ENCODE peak calls at places on chromosomes 1 and 21, in seven cellular contexts. W is A549, N is HCT116, I is GM12878, A is GM23338, X is SK-N-SH, E is K562. Z is an unnamed sample.

GRCh38 chr1:6727535-6727934 is 25.9 kb upstream of the DNAJC11 start:
- DNase-seq in W (peak), N (peak), I (peak), A (peak), X (peak), E (peak), Z (peak)

GRCh38 chr1:159510223-159510530 is 25.6 kb downstream of the OR10J5 start:
- DNase-seq in W (no peak), N (no peak), I (no peak), A (no peak), X (no peak), E (no peak), Z (no peak)

GRCh38 chr1:13487143-13487868 is 26.5 kb downstream of the LRRC38 start:
- DNase-seq in W (no peak), N (no peak), I (no peak), A (no peak), X (no peak), E (peak), Z (no peak)

GRCh38 chr1:53616511-53616910 is 122.5 kb downstream of the GLIS1 start:
- DNase-seq in W (no peak), N (no peak), I (no peak), A (no peak), X (no peak), E (no peak), Z (no peak)

GRCh38 chr1:33055210-33055991 is 18.7 kb upstream of the AK2 start:
- DNase-seq in W (peak), N (peak), I (peak), A (peak), X (peak), E (peak), Z (peak)

GRCh38 chr1:220012259-220012658 is 34.0 kb downstream of the EPRS1 start:
- DNase-seq in W (no peak), N (no peak), I (no peak), A (no peak), X (no peak), E (no peak), Z (no peak)

GRCh38 chr1:54218883-54219687 is 19.1 kb downstream of the MRPL37 start:
- DNase-seq in W (no peak), N (no peak), I (no peak), A (no peak), X (no peak), E (no peak), Z (no peak)

GRCh38 chr1:221228594-221228993 is 349.4 kb downstream of the HLX start:
- DNase-seq in W (no peak), N (no peak), I (no peak), A (peak), X (no peak), E (no peak), Z (no peak)

GRCh38 chr1:54798769-54799641 is 2.1 kb downstream of the TTC22 start:
- DNase-seq in W (no peak), N (no peak), I (peak), A (no peak), X (no peak), E (no peak), Z (no peak)

GRCh38 chr1:183652107-183652506 is 1.0 kb downstream of the APOBEC4 start:
- DNase-seq in W (no peak), N (no peak), I (no peak), A (no peak), X (no peak), E (no peak), Z (no peak)

GRCh38 chr1:5953386-5953785 is 38.8 kb downstream of the NPHP4 start:
- DNase-seq in W (no peak), N (no peak), I (no peak), A (no peak), X (no peak), E (no peak), Z (no peak)

GRCh38 chr1:167819849-167820683 is 93.9 kb downstream of the ADCY10 start:
- DNase-seq in W (peak), N (peak), I (no peak), A (peak), X (peak), E (peak), Z (no peak)

GRCh38 chr1:183416850-183417690 is 1.1 kb downstream of the NMNAT2 start:
- DNase-seq in W (peak), N (no peak), I (no peak), A (peak), X (peak), E (peak), Z (no peak)

GRCh38 chr1:9004731-9005708 is 21.2 kb downstream of the SLC2A7 start:
- DNase-seq in W (peak), N (peak), I (no peak), A (peak), X (peak), E (peak), Z (no peak)

GRCh38 chr1:226355679-226356583 is 47.0 kb upstream of the LIN9 start:
- DNase-seq in W (no peak), N (no peak), I (no peak), A (no peak), X (peak), E (no peak), Z (no peak)

GRCh38 chr1:92485374-92486250 is 1.1 kb downstream of the GFI1 start:
- DNase-seq in W (no peak), N (peak), I (no peak), A (peak), X (peak), E (peak), Z (no peak)

GRCh38 chr1:86517336-86517735 is 29.5 kb upstream of the CLCA4 start:
- DNase-seq in W (no peak), N (peak), I (no peak), A (peak), X (no peak), E (no peak), Z (no peak)

GRCh38 chr1:192609110-192610079 is 26.6 kb upstream of the RGS13 start:
- DNase-seq in W (no peak), N (no peak), I (peak), A (no peak), X (no peak), E (no peak), Z (no peak)

DNA sequence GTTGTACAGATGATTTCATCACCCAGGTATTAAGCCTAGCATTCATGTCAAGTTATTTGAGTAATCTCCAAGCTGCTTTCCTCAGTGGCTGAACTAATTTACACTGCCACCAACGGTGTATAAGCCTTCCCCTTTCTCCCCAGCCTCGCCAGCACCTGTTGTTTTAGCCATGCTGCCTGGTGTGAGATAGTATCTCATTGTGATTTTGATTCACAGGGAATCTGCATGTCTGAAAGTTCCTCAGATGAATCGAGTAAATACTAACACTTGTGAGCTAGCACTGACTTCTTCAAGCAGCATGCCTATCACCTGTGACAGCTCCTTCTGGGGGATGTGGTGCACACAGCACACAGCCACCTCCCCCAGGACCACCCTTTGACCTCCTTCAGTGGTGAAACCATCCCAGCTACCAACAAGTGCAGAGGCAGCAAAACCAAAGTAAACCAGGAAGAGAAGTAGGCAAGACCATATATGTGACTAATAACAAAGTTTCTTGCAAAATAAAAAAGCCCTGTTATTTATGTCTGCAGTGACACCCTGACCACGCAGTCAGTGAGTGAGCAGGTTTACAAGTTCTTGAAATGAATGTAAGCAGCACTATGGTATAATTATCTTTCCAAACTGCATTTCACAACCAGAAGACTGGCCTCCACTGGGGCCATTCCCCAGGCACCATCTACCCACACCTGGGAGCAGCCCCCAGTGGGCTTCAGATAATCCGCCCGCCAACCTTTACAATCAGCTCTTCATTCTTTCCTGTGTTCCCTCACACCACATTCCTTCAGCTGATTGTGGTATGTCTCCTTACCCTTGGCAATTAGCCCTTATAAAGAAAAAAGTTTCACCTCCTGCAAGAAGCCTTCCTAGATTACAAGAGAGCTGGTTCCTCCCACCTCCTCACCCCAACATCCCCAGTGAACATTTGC is 173.8 kb downstream of the ETS2 start:
- DNase-seq in W (no peak), N (no peak), I (no peak), A (peak), X (no peak), E (no peak), Z (no peak)
- TF ChIP-seq REST in W (no peak), N (no peak), I (no peak), A (no peak), X (no peak), E (no peak), Z (no peak)

GRCh38 chr1:22830131-22830566 is 119.5 kb downstream of the EPHB2 start:
- DNase-seq in W (no peak), N (no peak), I (no peak), A (no peak), X (no peak), E (no peak), Z (no peak)

GRCh38 chr1:22827666-22828065 is 117.0 kb downstream of the EPHB2 start:
- DNase-seq in W (no peak), N (no peak), I (no peak), A (no peak), X (no peak), E (no peak), Z (no peak)

GRCh38 chr1:22828151-22828817 is 117.6 kb downstream of the EPHB2 start:
- DNase-seq in W (no peak), N (no peak), I (no peak), A (no peak), X (no peak), E (no peak), Z (no peak)

GRCh38 chr1:22830747-22831340 is 120.2 kb downstream of the EPHB2 start:
- DNase-seq in W (no peak), N (no peak), I (no peak), A (no peak), X (no peak), E (no peak), Z (no peak)

DNA sequence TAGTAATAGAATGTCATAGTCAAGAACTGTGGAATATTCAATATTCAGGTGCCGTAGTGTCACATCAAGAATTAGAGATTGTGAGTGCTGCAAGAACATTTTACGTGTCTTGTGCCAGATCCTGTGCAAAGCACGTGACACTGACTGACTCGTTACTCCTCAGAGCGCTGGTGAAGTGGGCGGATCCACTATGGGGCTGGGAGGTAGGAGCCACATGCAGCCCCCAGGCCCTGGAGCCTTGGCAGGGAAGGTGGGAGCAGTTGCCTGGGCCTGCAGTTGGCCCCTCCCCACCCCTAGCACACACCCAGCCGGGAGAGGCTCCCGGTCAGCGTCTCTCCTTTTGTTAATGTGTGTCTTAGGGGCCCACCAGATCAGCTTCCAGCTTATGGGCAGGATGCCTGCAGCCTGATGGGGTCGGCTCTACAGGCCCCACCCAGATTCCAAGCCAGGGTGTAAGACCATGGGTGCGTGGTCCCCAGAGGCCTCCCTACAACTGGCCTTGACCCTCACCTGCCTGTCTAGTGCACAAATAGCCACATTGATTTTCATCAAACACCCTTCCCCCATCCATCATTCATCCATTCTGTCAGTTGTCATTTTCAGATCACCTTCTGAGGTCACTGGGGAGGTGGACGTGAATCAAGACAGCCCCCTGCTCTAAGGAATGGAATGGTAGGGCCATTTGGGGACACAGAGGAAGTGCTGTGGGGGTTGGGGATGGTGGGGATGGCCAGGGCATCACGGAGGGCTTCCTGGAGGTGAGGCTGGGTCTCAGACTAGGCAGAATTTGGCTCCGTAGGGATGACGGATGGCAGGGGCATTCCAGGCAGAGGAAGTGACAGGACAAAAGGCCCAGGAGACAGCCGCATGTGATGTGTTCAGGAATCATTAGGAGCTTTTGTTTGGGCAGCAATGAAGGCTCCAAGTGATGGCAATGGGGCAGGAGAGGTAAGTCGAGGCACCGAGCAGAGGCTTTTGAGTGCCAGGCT is 118.7 kb downstream of the EPHB2 start:
- DNase-seq in W (no peak), N (no peak), I (no peak), A (no peak), X (no peak), E (no peak), Z (no peak)
- TF ChIP-seq REST in W (no peak), N (no peak), I (no peak), A (no peak), X (no peak), E (no peak), Z (no peak)

GRCh38 chr1:45557422-45557944 is 6.9 kb downstream of the AKR1A1 start:
- DNase-seq in W (no peak), N (no peak), I (no peak), A (no peak), X (no peak), E (no peak), Z (no peak)
- TF ChIP-seq REST in W (no peak), N (no peak), I (no peak), A (no peak), X (no peak), E (no peak), Z (no peak)

GRCh38 chr21:21109736-21110135 is 111.5 kb downstream of the NCAM2 start:
- DNase-seq in W (no peak), N (no peak), I (no peak), A (no peak), X (no peak), E (no peak), Z (no peak)

GRCh38 chr21:21111309-21111920 is 113.2 kb downstream of the NCAM2 start:
- DNase-seq in W (no peak), N (no peak), I (no peak), A (no peak), X (no peak), E (no peak), Z (no peak)

DNA sequence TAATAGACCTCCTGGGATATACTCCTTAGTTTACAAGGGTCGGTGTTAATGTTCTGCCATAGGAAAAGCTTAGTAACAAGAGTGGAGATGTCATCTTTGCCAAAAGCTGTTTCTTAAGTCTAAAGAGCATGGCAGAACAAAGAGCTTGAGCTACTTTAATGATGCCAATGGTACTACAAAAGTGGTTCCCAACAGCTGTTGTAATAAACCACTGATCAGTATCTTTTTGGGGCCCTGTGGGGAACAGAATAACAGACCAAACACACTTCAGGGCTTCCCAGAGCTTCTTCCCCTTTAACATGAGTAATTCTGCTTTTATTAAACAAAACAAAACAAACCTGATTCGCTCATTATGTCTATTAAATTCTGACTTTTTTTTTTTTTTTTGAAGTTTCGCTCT is 116.2 kb downstream of the NCAM2 start:
- DNase-seq in W (no peak), N (no peak), I (no peak), A (no peak), X (no peak), E (no peak), Z (no peak)
- TF ChIP-seq REST in W (no peak), N (no peak), I (no peak), A (no peak), X (no peak), E (no peak), Z (no peak)

GRCh38 chr21:46144464-46145070 is 10.8 kb downstream of the FTCD start:
- DNase-seq in W (no peak), N (no peak), I (no peak), A (no peak), X (no peak), E (no peak), Z (no peak)

GRCh38 chr21:46146856-46147255 is 8.5 kb downstream of the FTCD start:
- DNase-seq in W (no peak), N (no peak), I (no peak), A (no peak), X (no peak), E (no peak), Z (no peak)

GRCh38 chr21:46145159-46145839 is 10.1 kb downstream of the FTCD start:
- DNase-seq in W (no peak), N (no peak), I (no peak), A (no peak), X (no peak), E (no peak), Z (no peak)

GRCh38 chr21:46148106-46148505 is 7.3 kb downstream of the FTCD start:
- DNase-seq in W (no peak), N (no peak), I (no peak), A (no peak), X (no peak), E (no peak), Z (no peak)

DNA sequence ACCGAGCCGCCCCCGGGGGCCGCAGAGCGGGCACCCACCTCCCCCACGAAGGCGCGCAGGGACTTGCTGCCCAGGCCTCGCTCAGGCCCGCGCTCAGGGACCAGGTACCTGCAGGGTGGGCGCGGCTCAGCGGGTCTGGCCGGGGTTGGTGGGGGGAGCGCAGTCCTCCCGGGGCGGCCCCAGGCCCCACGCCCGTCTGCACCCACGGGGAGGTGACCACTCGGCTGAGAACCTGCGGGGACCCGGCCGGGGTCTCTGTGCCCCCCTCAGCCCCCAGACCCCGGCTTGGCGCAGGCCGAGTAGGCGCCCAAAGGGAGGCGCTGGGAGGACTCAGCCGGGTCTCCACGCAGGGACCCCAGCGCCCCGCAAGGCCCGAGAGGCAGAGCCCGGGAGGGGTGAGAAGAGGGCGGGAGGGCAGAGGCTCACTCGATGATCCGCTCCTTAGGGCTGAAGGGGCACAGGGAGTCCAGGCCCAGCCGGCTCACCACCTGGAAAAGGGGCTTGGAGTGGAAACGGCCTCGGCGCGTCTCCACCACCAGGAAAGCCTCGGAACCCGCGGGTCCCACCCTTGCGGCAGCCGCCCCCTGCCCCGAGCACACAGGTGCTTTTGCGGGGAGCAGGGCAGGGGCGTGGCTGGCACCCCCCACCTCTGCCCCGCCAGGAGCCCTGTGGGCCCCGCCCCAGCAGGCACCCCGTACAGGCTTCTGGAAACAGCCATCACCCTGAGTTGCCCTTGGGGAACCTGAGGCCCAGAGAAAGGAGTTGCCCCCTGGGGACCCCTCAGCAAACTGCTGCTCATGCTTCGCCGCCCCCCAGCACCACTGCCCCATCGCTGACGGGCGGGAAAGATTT is 9.3 kb downstream of the FTCD start:
- DNase-seq in W (no peak), N (no peak), I (no peak), A (no peak), X (no peak), E (no peak), Z (no peak)
- TF ChIP-seq REST in W (no peak), N (no peak), I (no peak), A (no peak), X (no peak), E (no peak), Z (no peak)

DNA sequence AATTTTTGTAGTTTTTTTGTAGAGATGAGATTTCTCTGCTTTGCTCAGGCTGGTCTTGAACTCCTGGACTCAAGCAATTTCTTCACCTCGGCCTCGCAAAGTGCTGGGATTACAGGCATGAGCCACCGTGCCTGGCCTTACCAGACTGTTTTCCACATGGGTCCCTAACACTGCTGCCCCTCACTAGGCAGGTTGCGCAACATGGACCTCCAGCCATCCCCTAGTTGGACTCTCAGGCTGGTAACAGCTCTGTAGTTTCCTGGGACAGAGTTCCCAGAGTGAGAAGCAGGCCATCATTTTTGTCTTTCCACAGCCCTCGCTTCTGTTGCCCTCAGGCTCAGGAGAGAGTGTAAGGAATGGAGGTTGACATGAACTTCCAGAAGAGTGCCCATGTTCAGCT is 156.1 kb downstream of the CTH start:
- DNase-seq in W (no peak), N (no peak), I (no peak), A (no peak), X (no peak), E (no peak), Z (no peak)
- TF ChIP-seq REST in W (no peak), N (no peak), I (no peak), A (no peak), X (no peak), E (no peak), Z (no peak)

DNA sequence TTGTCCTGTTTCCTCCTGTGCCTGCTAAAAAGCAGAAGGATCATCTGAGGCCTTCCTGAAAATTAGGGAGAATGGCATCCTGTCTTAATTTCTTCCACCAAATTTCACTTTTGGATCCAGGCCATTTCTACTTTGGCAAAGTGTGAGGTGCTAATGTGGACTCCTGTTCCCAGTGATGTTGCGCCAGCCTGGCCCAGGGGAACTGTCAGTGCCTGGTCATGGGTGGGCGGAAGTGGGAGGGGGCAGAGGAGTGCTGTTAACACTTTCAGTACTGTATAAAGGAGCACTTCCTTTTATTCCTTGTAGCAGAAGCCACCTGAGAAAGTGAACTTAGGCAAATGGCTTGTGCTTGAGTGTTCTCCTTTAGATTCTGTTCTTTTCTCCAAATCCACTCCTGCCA is 19.9 kb downstream of the ELAPOR1 start:
- DNase-seq in W (no peak), N (no peak), I (no peak), A (no peak), X (no peak), E (no peak), Z (no peak)
- TF ChIP-seq REST in W (no peak), N (no peak), I (no peak), A (no peak), X (no peak), E (no peak), Z (no peak)